ENCODE peak calls at places on chromosomes 13 and 19, in four cellular contexts. U is left ventricle myocardium inferior, S is stomach, P is psoas muscle. Y is an unnamed sample. For H3K36me3, the result is how much of the 10 kb centered on the place peaks cover.

GRCh38 chr13:23715762-23716235 is 145.6 kb downstream of the TNFRSF19 start:
- DNase-seq in S (peak), U (no peak), P (no peak), Y (no peak)

GRCh38 chr19:15812059-15812722 is 3.3 kb downstream of the OR10H1 start:
- DNase-seq in P (no peak), S (peak), U (no peak), Y (peak)

GRCh38 chr13:97630725-97631124 is 196.8 kb downstream of the RAP2A start:
- DNase-seq in P (no peak), U (no peak), S (no peak), Y (no peak)

GRCh38 chr13:31011193-31011860 is 78.9 kb downstream of the TEX26 start:
- DNase-seq in P (no peak), U (no peak), S (no peak), Y (no peak)

GRCh38 chr19:31553112-31553843 is 204.0 kb upstream of the TSHZ3 start:
- DNase-seq in S (no peak), P (no peak), U (no peak), Y (no peak)

GRCh38 chr13:114067381-114067885 is 65.0 kb downstream of the RASA3 start:
- DNase-seq in P (no peak), S (no peak), U (no peak), Y (no peak)

GRCh38 chr13:72562686-72563085 is 164.7 kb downstream of the MZT1 start:
- DNase-seq in P (no peak), U (no peak), S (no peak), Y (no peak)

GRCh38 chr19:41064974-41065569 is 23.2 kb upstream of the CYP2A13 start:
- DNase-seq in P (no peak), S (no peak), U (no peak), Y (peak)

GRCh38 chr13:79225487-79226232 is 180.4 kb downstream of the RBM26 start:
- DNase-seq in P (no peak), S (no peak), U (no peak), Y (peak)

GRCh38 chr13:97809576-97809975 is 143.9 kb upstream of the IPO5 start:
- DNase-seq in S (no peak), P (no peak), U (no peak), Y (peak)

GRCh38 chr13:50588736-50589135 is 254.8 kb downstream of the DLEU7 start:
- DNase-seq in S (no peak), U (no peak), P (no peak), Y (no peak)

GRCh38 chr13:27016871-27017270 is 154.7 kb downstream of the USP12 start:
- DNase-seq in S (no peak), P (no peak), U (no peak), Y (no peak)

GRCh38 chr19:3599776-3600183 is 6.9 kb downstream of the TBXA2R start:
- DNase-seq in P (no peak), U (no peak), S (no peak), Y (no peak)
- TF ChIP-seq CTCF in P (no peak), U (no peak), S (no peak), Y (no peak)

GRCh38 chr13:32267836-32268439 is 47.2 kb downstream of the ZAR1L start:
- DNase-seq in S (peak), U (no peak), P (no peak), Y (peak)
- H3K36me3 ChIP-seq in S (under half), U (half or more), P (under half), Y (under half)

GRCh38 chr19:5575553-5575952 is 7.8 kb upstream of the TINCR start:
- DNase-seq in P (no peak), U (no peak), S (no peak), Y (no peak)

GRCh38 chr19:5580116-5580515 is 12.4 kb upstream of the TINCR start:
- DNase-seq in U (no peak), S (no peak), P (no peak), Y (no peak)

GRCh38 chr19:5579697-5580096 is 11.9 kb upstream of the TINCR start:
- DNase-seq in P (no peak), S (no peak), U (no peak), Y (no peak)

GRCh38 chr19:5579286-5579685 is 11.5 kb upstream of the TINCR start:
- DNase-seq in S (no peak), P (no peak), U (no peak), Y (no peak)

GRCh38 chr19:5578094-5578846 is 10.5 kb upstream of the TINCR start:
- DNase-seq in S (peak), P (peak), U (peak), Y (peak)
- H3K4me3 ChIP-seq in S (peak), P (no peak), U (peak), Y (peak)

GRCh38 chr19:55098716-55099556 is 18.5 kb downstream of the PPP1R12C start:
- DNase-seq in U (no peak), P (no peak), S (no peak), Y (no peak)
- TF ChIP-seq CTCF in U (peak), P (no peak), S (no peak), Y (no peak)

GRCh38 chr13:33232883-33233282 is 52.7 kb downstream of the STARD13 start:
- DNase-seq in U (no peak), S (no peak), P (no peak), Y (no peak)
- H3K36me3 ChIP-seq in U (under half), S (under half), P (under half), Y (under half)

GRCh38 chr19:44571830-44572661 is 41.3 kb upstream of the IGSF23 start:
- DNase-seq in P (no peak), U (no peak), S (no peak), Y (no peak)

GRCh38 chr19:44570984-44571684 is 41.7 kb upstream of the CEACAM20 start:
- DNase-seq in U (no peak), S (peak), P (no peak), Y (peak)

GRCh38 chr19:44570603-44570983 is 41.1 kb upstream of the CEACAM20 start:
- DNase-seq in U (no peak), P (no peak), S (no peak), Y (no peak)

GRCh38 chr19:44566984-44567383 is 37.5 kb upstream of the CEACAM20 start:
- DNase-seq in P (no peak), U (no peak), S (no peak), Y (peak)
- H3K4me3 ChIP-seq in P (no peak), U (no peak), S (no peak), Y (no peak)